ENCODE peak calls at places on chromosomes 3 and 15, in ten cellular contexts. E is Calu3, I is suprapubic skin, D is A549, O is type B pancreatic cell, U is left ventricle myocardium inferior, A is lung, G is HFFc6, P is dorsolateral prefrontal cortex, K is GM20000. J is an unnamed sample.

GRCh38 chr15:81133782-81134461 is at the start of gene CFAP161:
- DNase-seq in G (peak; percentile 46), U (peak; percentile 82), A (peak; percentile 60), I (peak; percentile 85), P (peak; percentile 92), D (peak; percentile 33), O (peak; percentile 88), E (no peak), K (peak; percentile 42), J (no peak)

GRCh38 chr3:28912120-28912885 is 368.6 kb upstream of the RBMS3 start:
- DNase-seq in D (no peak), P (no peak), G (peak; percentile 72), E (no peak), I (no peak), O (no peak), A (no peak), K (no peak), U (no peak), J (no peak)

GRCh38 chr15:67777773-67778172 is 47.5 kb upstream of the SKOR1 start:
- DNase-seq in U (no peak), I (no peak), K (no peak), G (no peak), O (no peak), E (no peak), A (no peak), P (no peak), D (no peak), J (no peak)

GRCh38 chr3:111582114-111582461 is 13.1 kb downstream of the ZBED2 start:
- DNase-seq in E (no peak), D (peak; percentile 84), I (no peak), G (peak; percentile 97), U (no peak), K (no peak), A (no peak), O (no peak), P (no peak), J (no peak)

GRCh38 chr3:18645603-18646002 is 220.5 kb upstream of the SATB1 start:
- DNase-seq in K (no peak), G (no peak), O (no peak), P (no peak), A (no peak), I (no peak), U (no peak), D (no peak), E (no peak), J (no peak)

GRCh38 chr3:9441501-9442221 is 44.2 kb downstream of the SETD5 start:
- DNase-seq in U (no peak), D (no peak), O (no peak), I (no peak), K (no peak), E (no peak), A (no peak), P (no peak), G (no peak), J (no peak)

GRCh38 chr3:178777718-178778411 is 241.6 kb downstream of the KCNMB2 start:
- DNase-seq in P (no peak), U (no peak), O (no peak), I (no peak), K (peak; percentile 33), D (no peak), E (no peak), G (peak; percentile 63), A (no peak), J (no peak)

GRCh38 chr15:83446904-83447708 is at the start of gene SH3GL3:
- DNase-seq in D (peak; percentile 63), G (peak; percentile 67), E (peak; percentile 61), U (peak; percentile 76), O (peak; percentile 87), I (peak; percentile 83), A (peak; percentile 84), K (peak; percentile 34), P (peak; percentile 93), J (peak; percentile 22)

GRCh38 chr15:88894819-88895767 is at the start of gene HAPLN3:
- DNase-seq in G (no peak), D (peak; percentile 90), I (no peak), U (no peak), E (peak; percentile 59), K (peak; percentile 78), O (no peak), A (no peak), P (no peak), J (no peak)

GRCh38 chr3:178367817-178368617 is 168.2 kb upstream of the KCNMB2 start:
- DNase-seq in D (no peak), G (no peak), P (no peak), O (no peak), A (no peak), I (no peak), E (no peak), K (no peak), U (no peak), J (no peak)

GRCh38 chr3:136490646-136491405 is 240.7 kb downstream of the PCCB start:
- DNase-seq in D (no peak), E (no peak), I (no peak), U (no peak), A (no peak), G (no peak), K (no peak), O (no peak), P (no peak), J (no peak)

GRCh38 chr3:107124885-107125284 is 252.4 kb upstream of the CCDC54 start:
- DNase-seq in E (no peak), D (no peak), U (peak; percentile 20), I (no peak), K (no peak), O (no peak), A (no peak), P (no peak), G (peak; percentile 44), J (no peak)

GRCh38 chr3:192911293-192911692 is 6.4 kb downstream of the MB21D2 start:
- DNase-seq in A (no peak), D (no peak), U (no peak), I (no peak), E (no peak), O (no peak), P (no peak), G (no peak), K (no peak), J (no peak)

DNA sequence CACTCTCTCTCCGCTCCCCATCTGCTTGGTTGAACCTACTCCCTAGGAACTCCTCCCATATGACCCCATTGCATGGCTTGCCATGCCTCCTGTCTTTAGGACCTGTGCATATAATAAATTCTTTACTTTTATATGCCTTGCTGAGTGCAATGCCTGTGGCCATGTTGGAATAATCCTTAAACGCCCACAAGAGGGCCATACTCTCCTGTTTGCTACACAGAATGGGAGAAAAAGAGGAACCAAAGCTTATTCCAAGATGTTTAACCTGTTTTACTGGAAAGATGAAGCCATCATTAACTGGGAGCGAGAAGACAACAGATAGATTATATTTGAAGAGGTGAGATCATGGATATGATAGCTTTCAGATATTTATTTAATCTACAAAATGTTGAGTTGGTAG is 1097.8 kb downstream of the NAALADL2 start:
- DNase-seq in U (no peak), A (no peak), D (no peak), O (no peak), I (no peak), E (peak; percentile 14), K (no peak), G (peak; percentile 28), P (no peak), J (no peak)
- TF ChIP-seq CTCF in U (peak; percentile 46), A (no peak), D (no peak), O (peak; percentile 47), I (no peak), E (peak; percentile 32), K (no peak), G (peak; percentile 72), P (peak; percentile 34), J (no peak)

DNA sequence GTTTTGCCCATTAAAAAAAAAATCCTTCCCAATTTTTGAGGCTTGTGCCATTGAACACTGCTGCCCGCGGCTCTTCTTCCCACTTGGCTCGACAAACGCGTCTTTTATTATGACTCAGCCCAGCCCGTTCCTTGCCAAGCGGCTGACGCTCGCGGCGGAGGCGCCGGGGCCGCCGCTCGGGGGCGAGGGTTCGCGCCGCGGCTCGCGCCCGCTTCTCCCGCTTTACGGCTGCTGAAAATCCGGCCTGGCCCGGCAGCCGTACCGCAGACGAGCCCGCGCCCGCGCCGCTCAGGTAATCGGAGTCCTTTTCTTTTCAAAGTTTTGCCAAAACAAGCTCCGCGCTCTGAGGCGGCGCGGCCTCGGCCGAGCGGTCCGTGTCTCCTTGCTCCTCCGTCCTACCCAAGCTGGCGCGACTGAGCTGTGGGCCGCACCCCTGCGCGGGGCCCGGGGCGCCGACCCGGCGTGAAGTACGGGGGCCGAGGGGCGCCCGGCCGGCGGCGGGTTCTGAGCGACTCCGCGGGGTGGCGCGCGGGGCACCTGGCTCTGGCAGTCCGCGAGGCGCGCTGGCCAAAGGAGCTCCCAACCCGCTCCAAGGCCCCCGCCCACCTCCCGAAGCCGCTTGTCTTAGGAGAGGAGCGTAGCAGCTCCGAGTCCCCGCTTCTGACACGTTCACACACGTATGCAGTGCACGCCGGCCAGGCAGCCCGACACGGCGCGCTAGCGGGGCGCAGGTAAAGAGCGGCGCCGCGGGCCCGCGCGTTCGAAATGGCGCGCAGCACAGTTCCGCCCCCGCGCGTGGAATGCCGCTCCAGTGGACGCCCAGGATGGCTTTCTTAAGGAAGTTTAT is 418.2 kb upstream of the NAALADL2 start:
- DNase-seq in G (peak; percentile 91), A (peak; percentile 85), I (peak; percentile 90), D (peak; percentile 20), O (peak; percentile 91), E (peak; percentile 94), U (peak; percentile 83), K (peak; percentile 37), P (peak; percentile 89), J (peak; percentile 29)
- TF ChIP-seq CTCF in G (peak; percentile 53), A (no peak), I (no peak), D (peak; percentile 10), O (no peak), E (peak; percentile 18), U (no peak), K (no peak), P (peak; percentile 11), J (no peak)

DNA sequence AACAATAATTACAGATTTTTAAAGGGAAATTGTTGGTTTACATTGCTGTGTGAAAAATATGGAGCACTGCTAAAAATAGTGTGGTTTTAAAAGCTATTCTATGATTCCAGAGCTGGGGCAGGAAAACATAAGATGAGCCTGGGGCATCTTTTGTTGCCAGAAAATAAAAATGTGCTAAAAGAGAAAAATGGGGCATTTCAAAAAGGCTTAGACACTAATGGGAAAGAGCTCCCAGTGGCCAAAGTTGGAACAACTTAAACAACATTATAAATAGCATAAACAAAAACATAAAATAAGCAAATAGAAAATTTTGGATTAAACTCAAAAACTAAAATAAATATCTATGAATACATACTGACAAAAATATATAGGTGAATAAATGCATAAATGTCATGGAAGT is 478.9 kb downstream of the NLGN1 start:
- DNase-seq in K (no peak), A (no peak), P (no peak), U (no peak), G (peak; percentile 3), D (no peak), I (no peak), E (no peak), O (no peak), J (no peak)
- TF ChIP-seq CTCF in K (no peak), A (no peak), P (no peak), U (no peak), G (peak; percentile 71), D (no peak), I (no peak), E (peak; percentile 40), O (peak; percentile 72), J (no peak)

DNA sequence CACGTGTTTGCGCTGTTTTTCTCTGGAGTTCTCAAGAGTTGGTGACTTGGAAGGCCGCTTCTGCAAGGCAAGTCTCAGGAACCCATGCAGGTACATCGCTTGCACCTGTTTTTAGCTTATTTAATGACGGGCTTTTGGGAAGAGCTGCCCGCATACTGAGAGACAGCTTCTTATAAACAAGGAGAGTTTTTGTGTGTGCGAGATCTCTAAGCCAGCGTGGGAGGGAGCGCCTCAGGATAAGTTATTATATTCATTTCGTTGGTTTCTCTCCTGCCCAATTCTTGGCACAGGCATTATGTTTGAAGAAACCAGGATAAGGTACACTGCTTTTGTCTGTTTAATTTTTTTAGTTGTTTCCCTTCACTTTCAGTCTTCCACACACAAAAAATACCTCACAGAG is 11.4 kb upstream of the SACM1L start:
- DNase-seq in I (no peak), G (no peak), E (no peak), U (no peak), D (no peak), K (no peak), A (no peak), O (no peak), P (no peak), J (no peak)
- TF ChIP-seq CTCF in I (no peak), G (no peak), E (no peak), U (no peak), D (no peak), K (no peak), A (no peak), O (no peak), P (no peak), J (no peak)

J was measured in natural killer cell.